ENCODE peak calls at places on chromosomes 5 and 9, in seven cellular contexts. One of them, this sample, is unnamed.

GRCh38 chr5:55920784-55921183 is 69.6 kb downstream of the IL31RA start:
- DNase-seq in nephron progenitor cell: no peak
- DNase-seq in PC-9: no peak
- DNase-seq in mesothelial cell of epicardium: no peak
- DNase-seq in B cell: no peak
- DNase-seq in mammary epithelial cell: no peak
- DNase-seq in CD8-positive, alpha-beta T cell: no peak
- DNase-seq in this sample: peak

GRCh38 chr9:108722396-108722795 is 133.4 kb downstream of the ACTL7B start:
- DNase-seq in nephron progenitor cell: no peak
- DNase-seq in PC-9: no peak
- DNase-seq in B cell: no peak
- DNase-seq in CD8-positive, alpha-beta T cell: no peak
- DNase-seq in mesothelial cell of epicardium: no peak
- DNase-seq in mammary epithelial cell: no peak
- DNase-seq in this sample: no peak

GRCh38 chr5:3625626-3626025 is 30.0 kb downstream of the IRX1 start:
- DNase-seq in PC-9: no peak
- DNase-seq in nephron progenitor cell: no peak
- DNase-seq in mesothelial cell of epicardium: no peak
- DNase-seq in CD8-positive, alpha-beta T cell: no peak
- DNase-seq in B cell: no peak
- DNase-seq in mammary epithelial cell: no peak
- DNase-seq in this sample: no peak

GRCh38 chr9:127224883-127225739 is 39.5 kb upstream of the GARNL3 start:
- DNase-seq in B cell: peak
- DNase-seq in mesothelial cell of epicardium: peak
- DNase-seq in nephron progenitor cell: peak
- DNase-seq in PC-9: peak
- DNase-seq in mammary epithelial cell: peak
- DNase-seq in CD8-positive, alpha-beta T cell: peak
- DNase-seq in this sample: peak

GRCh38 chr5:156396063-156396829 is 69.3 kb downstream of the SGCD start:
- DNase-seq in mammary epithelial cell: no peak
- DNase-seq in nephron progenitor cell: no peak
- DNase-seq in B cell: no peak
- DNase-seq in PC-9: no peak
- DNase-seq in CD8-positive, alpha-beta T cell: no peak
- DNase-seq in mesothelial cell of epicardium: no peak
- DNase-seq in this sample: peak

GRCh38 chr5:112555691-112556090 is 136.6 kb upstream of the EPB41L4A start:
- DNase-seq in B cell: no peak
- DNase-seq in CD8-positive, alpha-beta T cell: no peak
- DNase-seq in mammary epithelial cell: no peak
- DNase-seq in PC-9: no peak
- DNase-seq in nephron progenitor cell: no peak
- DNase-seq in mesothelial cell of epicardium: no peak
- DNase-seq in this sample: no peak

GRCh38 chr5:142323480-142324376 is 1.1 kb downstream of the SPRY4 start:
- DNase-seq in B cell: no peak
- DNase-seq in PC-9: peak
- DNase-seq in mesothelial cell of epicardium: no peak
- DNase-seq in mammary epithelial cell: peak
- DNase-seq in nephron progenitor cell: peak
- DNase-seq in CD8-positive, alpha-beta T cell: no peak
- DNase-seq in this sample: peak

GRCh38 chr5:150043657-150044333 is 42.6 kb downstream of the CSF1R start:
- DNase-seq in PC-9: no peak
- DNase-seq in mammary epithelial cell: no peak
- DNase-seq in CD8-positive, alpha-beta T cell: no peak
- DNase-seq in nephron progenitor cell: no peak
- DNase-seq in B cell: no peak
- DNase-seq in mesothelial cell of epicardium: no peak
- DNase-seq in this sample: no peak

GRCh38 chr5:128228506-128228905 is 144.9 kb downstream of the SLC12A2 start:
- DNase-seq in CD8-positive, alpha-beta T cell: no peak
- DNase-seq in nephron progenitor cell: no peak
- DNase-seq in PC-9: peak
- DNase-seq in mesothelial cell of epicardium: no peak
- DNase-seq in B cell: no peak
- DNase-seq in mammary epithelial cell: no peak
- DNase-seq in this sample: peak

GRCh38 chr9:27888661-27889295 is 315.5 kb upstream of the C9orf72 start:
- DNase-seq in B cell: peak
- DNase-seq in CD8-positive, alpha-beta T cell: no peak
- DNase-seq in PC-9: no peak
- DNase-seq in nephron progenitor cell: peak
- DNase-seq in mesothelial cell of epicardium: no peak
- DNase-seq in mammary epithelial cell: peak
- DNase-seq in this sample: peak

GRCh38 chr5:53091304-53091703 is 18.3 kb downstream of the MOCS2 start:
- DNase-seq in mesothelial cell of epicardium: no peak
- DNase-seq in PC-9: no peak
- DNase-seq in nephron progenitor cell: no peak
- DNase-seq in mammary epithelial cell: no peak
- DNase-seq in B cell: no peak
- DNase-seq in CD8-positive, alpha-beta T cell: no peak
- DNase-seq in this sample: peak
- TF ChIP-seq CTCF in mesothelial cell of epicardium: no peak
- TF ChIP-seq CTCF in PC-9: no peak
- TF ChIP-seq CTCF in nephron progenitor cell: no peak
- TF ChIP-seq CTCF in mammary epithelial cell: no peak
- TF ChIP-seq CTCF in B cell: no peak
- TF ChIP-seq CTCF in CD8-positive, alpha-beta T cell: no peak
- TF ChIP-seq CTCF in this sample: no peak

GRCh38 chr9:91905958-91906585 is 44.0 kb downstream of the ROR2 start:
- DNase-seq in B cell: peak
- DNase-seq in nephron progenitor cell: no peak
- DNase-seq in CD8-positive, alpha-beta T cell: peak
- DNase-seq in mesothelial cell of epicardium: no peak
- DNase-seq in PC-9: no peak
- DNase-seq in mammary epithelial cell: no peak
- DNase-seq in this sample: no peak

GRCh38 chr9:91905237-91905650 is 44.8 kb downstream of the ROR2 start:
- DNase-seq in mammary epithelial cell: no peak
- DNase-seq in PC-9: no peak
- DNase-seq in nephron progenitor cell: no peak
- DNase-seq in CD8-positive, alpha-beta T cell: no peak
- DNase-seq in mesothelial cell of epicardium: no peak
- DNase-seq in B cell: no peak
- DNase-seq in this sample: no peak

GRCh38 chr9:91907387-91908292 is 42.4 kb downstream of the ROR2 start:
- DNase-seq in B cell: no peak
- DNase-seq in CD8-positive, alpha-beta T cell: no peak
- DNase-seq in mammary epithelial cell: no peak
- DNase-seq in PC-9: no peak
- DNase-seq in nephron progenitor cell: no peak
- DNase-seq in mesothelial cell of epicardium: no peak
- DNase-seq in this sample: no peak

GRCh38 chr9:91908746-91909145 is 41.3 kb downstream of the ROR2 start:
- DNase-seq in mesothelial cell of epicardium: no peak
- DNase-seq in B cell: no peak
- DNase-seq in nephron progenitor cell: no peak
- DNase-seq in PC-9: no peak
- DNase-seq in mammary epithelial cell: no peak
- DNase-seq in CD8-positive, alpha-beta T cell: no peak
- DNase-seq in this sample: no peak

GRCh38 chr9:91908293-91908623 is 41.8 kb downstream of the ROR2 start:
- DNase-seq in CD8-positive, alpha-beta T cell: no peak
- DNase-seq in B cell: no peak
- DNase-seq in mammary epithelial cell: no peak
- DNase-seq in nephron progenitor cell: no peak
- DNase-seq in mesothelial cell of epicardium: no peak
- DNase-seq in PC-9: no peak
- DNase-seq in this sample: no peak
- TF ChIP-seq CTCF in CD8-positive, alpha-beta T cell: no peak
- TF ChIP-seq CTCF in B cell: no peak
- TF ChIP-seq CTCF in mammary epithelial cell: no peak
- TF ChIP-seq CTCF in nephron progenitor cell: no peak
- TF ChIP-seq CTCF in mesothelial cell of epicardium: no peak
- TF ChIP-seq CTCF in PC-9: no peak
- TF ChIP-seq CTCF in this sample: no peak

GRCh38 chr9:122402403-122403268 is 31.8 kb downstream of the PTGS1 start:
- DNase-seq in mesothelial cell of epicardium: no peak
- DNase-seq in nephron progenitor cell: no peak
- DNase-seq in mammary epithelial cell: peak
- DNase-seq in CD8-positive, alpha-beta T cell: no peak
- DNase-seq in B cell: no peak
- DNase-seq in PC-9: peak
- DNase-seq in this sample: peak
- TF ChIP-seq CTCF in mesothelial cell of epicardium: no peak
- TF ChIP-seq CTCF in nephron progenitor cell: no peak
- TF ChIP-seq CTCF in mammary epithelial cell: no peak
- TF ChIP-seq CTCF in CD8-positive, alpha-beta T cell: no peak
- TF ChIP-seq CTCF in B cell: no peak
- TF ChIP-seq CTCF in PC-9: no peak
- TF ChIP-seq CTCF in this sample: no peak

GRCh38 chr9:134288731-134289130 is 37.5 kb upstream of the RXRA start:
- DNase-seq in PC-9: no peak
- DNase-seq in nephron progenitor cell: no peak
- DNase-seq in B cell: no peak
- DNase-seq in mesothelial cell of epicardium: no peak
- DNase-seq in mammary epithelial cell: no peak
- DNase-seq in CD8-positive, alpha-beta T cell: no peak
- DNase-seq in this sample: no peak

GRCh38 chr9:134291452-134291881 is 34.8 kb upstream of the RXRA start:
- DNase-seq in CD8-positive, alpha-beta T cell: no peak
- DNase-seq in PC-9: no peak
- DNase-seq in mesothelial cell of epicardium: no peak
- DNase-seq in B cell: no peak
- DNase-seq in nephron progenitor cell: peak
- DNase-seq in mammary epithelial cell: no peak
- DNase-seq in this sample: no peak

GRCh38 chr9:134291961-134292871 is 34.0 kb upstream of the RXRA start:
- DNase-seq in nephron progenitor cell: no peak
- DNase-seq in mesothelial cell of epicardium: no peak
- DNase-seq in mammary epithelial cell: no peak
- DNase-seq in PC-9: no peak
- DNase-seq in B cell: no peak
- DNase-seq in CD8-positive, alpha-beta T cell: no peak
- DNase-seq in this sample: no peak

GRCh38 chr9:134289241-134289875 is 36.9 kb upstream of the RXRA start:
- DNase-seq in mammary epithelial cell: no peak
- DNase-seq in CD8-positive, alpha-beta T cell: no peak
- DNase-seq in nephron progenitor cell: no peak
- DNase-seq in B cell: no peak
- DNase-seq in mesothelial cell of epicardium: no peak
- DNase-seq in PC-9: no peak
- DNase-seq in this sample: no peak

DNA sequence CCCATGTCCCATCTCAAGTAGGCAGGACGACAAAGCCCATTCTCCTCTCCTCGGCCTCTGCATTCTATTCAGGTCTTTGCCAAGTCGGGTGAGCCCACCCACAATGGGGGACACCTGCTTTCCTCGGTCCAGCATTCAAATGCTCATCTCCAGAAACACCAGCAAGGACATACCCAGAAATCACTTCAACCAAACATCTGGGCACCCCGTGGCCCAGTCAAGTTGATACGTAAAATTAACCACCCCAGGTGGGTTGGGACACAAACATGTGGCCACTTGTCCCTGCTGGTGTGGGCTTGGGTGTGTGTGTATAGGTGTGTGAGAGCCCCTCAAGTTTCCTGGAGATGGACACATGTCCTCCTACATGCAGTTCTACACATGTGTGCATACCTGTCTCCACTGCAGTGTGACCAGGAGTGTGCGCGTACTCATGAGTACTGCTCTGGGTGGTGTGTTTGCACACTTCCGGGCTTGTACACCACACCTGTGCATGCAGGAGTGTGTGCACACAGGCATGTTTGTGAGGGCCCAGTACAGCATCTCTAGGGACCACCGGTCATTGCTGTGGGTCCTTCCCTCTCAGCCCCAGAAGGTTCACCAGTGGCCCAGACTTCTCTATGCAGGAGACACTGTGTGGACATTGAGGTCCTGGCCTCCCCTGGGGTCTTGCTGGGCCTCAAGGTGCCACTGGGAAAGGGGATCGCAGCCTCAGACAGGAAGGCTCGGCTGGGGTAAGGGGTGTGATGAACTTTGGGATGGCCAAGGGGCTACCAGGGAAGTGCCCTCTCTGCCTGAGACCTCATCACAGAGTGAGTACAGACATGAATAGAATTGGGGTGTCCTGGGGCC is 35.4 kb upstream of the RXRA start:
- DNase-seq in CD8-positive, alpha-beta T cell: no peak
- DNase-seq in nephron progenitor cell: no peak
- DNase-seq in B cell: no peak
- DNase-seq in PC-9: no peak
- DNase-seq in mammary epithelial cell: no peak
- DNase-seq in mesothelial cell of epicardium: no peak
- DNase-seq in this sample: no peak
- TF ChIP-seq CTCF in CD8-positive, alpha-beta T cell: no peak
- TF ChIP-seq CTCF in nephron progenitor cell: no peak
- TF ChIP-seq CTCF in B cell: no peak
- TF ChIP-seq CTCF in PC-9: no peak
- TF ChIP-seq CTCF in mammary epithelial cell: no peak
- TF ChIP-seq CTCF in mesothelial cell of epicardium: no peak
- TF ChIP-seq CTCF in this sample: no peak

GRCh38 chr9:6195714-6196360 is 19.8 kb upstream of the IL33 start:
- DNase-seq in mammary epithelial cell: peak
- DNase-seq in nephron progenitor cell: no peak
- DNase-seq in B cell: no peak
- DNase-seq in CD8-positive, alpha-beta T cell: no peak
- DNase-seq in mesothelial cell of epicardium: no peak
- DNase-seq in PC-9: no peak
- DNase-seq in this sample: no peak

GRCh38 chr9:6198251-6198650 is 17.4 kb upstream of the IL33 start:
- DNase-seq in nephron progenitor cell: no peak
- DNase-seq in PC-9: no peak
- DNase-seq in B cell: no peak
- DNase-seq in mesothelial cell of epicardium: no peak
- DNase-seq in CD8-positive, alpha-beta T cell: no peak
- DNase-seq in mammary epithelial cell: no peak
- DNase-seq in this sample: no peak

GRCh38 chr9:6199596-6199995 is 16.0 kb upstream of the IL33 start:
- DNase-seq in PC-9: no peak
- DNase-seq in mesothelial cell of epicardium: no peak
- DNase-seq in CD8-positive, alpha-beta T cell: no peak
- DNase-seq in nephron progenitor cell: no peak
- DNase-seq in B cell: no peak
- DNase-seq in mammary epithelial cell: no peak
- DNase-seq in this sample: no peak

GRCh38 chr9:6197330-6197729 is 18.3 kb upstream of the IL33 start:
- DNase-seq in CD8-positive, alpha-beta T cell: no peak
- DNase-seq in mammary epithelial cell: peak
- DNase-seq in PC-9: no peak
- DNase-seq in mesothelial cell of epicardium: no peak
- DNase-seq in nephron progenitor cell: no peak
- DNase-seq in B cell: no peak
- DNase-seq in this sample: peak

DNA sequence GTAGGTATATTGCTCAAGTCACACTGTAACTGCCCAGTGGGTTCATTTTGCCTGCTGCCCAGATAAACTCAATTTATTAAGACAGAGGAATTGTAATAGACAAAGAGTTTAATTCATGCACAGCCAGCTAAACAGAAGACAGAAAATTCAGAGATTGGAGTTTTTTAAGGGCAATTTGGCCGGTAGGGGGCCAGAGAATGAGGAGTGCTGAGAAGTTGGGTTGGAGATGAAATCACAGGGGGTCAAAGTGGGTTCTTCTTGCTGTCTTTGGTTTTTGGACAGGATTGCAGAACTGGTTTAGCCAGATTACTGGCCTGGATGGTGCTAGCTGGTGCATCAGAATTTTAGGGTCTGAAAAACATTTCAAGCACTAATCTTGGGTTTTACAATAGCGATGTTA is 20.7 kb upstream of the IL33 start:
- DNase-seq in B cell: no peak
- DNase-seq in mammary epithelial cell: no peak
- DNase-seq in nephron progenitor cell: peak
- DNase-seq in mesothelial cell of epicardium: no peak
- DNase-seq in PC-9: no peak
- DNase-seq in CD8-positive, alpha-beta T cell: no peak
- DNase-seq in this sample: peak
- TF ChIP-seq CTCF in B cell: peak
- TF ChIP-seq CTCF in mammary epithelial cell: peak
- TF ChIP-seq CTCF in nephron progenitor cell: peak
- TF ChIP-seq CTCF in mesothelial cell of epicardium: peak
- TF ChIP-seq CTCF in PC-9: no peak
- TF ChIP-seq CTCF in CD8-positive, alpha-beta T cell: no peak
- TF ChIP-seq CTCF in this sample: no peak

This sample was measured in MCF 10A.